ENCODE peak calls at places on chromosomes 12 and 14, in nine cellular contexts. E is GM12891; R is T-helper 1 cell; T is NCI-H345; Y is immature natural killer cell; G is DMS153; M is progenitor cell of endocrine pancreas; J is CD8-positive, alpha-beta T cell; W is activated T-helper 1 cell treated with Interleukin-2 at 50 U/mL for 16 hours. S is an unnamed sample.

GRCh38 chr12:84911331-84912190 is 1.0 kb downstream of the SLC6A15 start:
- DNase-seq in E (peak), R (no peak), T (peak), Y (no peak), G (peak), M (peak), J (peak), W (no peak), S (peak)

GRCh38 chr12:115946867-115947695 is 330.4 kb downstream of the MED13L start:
- DNase-seq in E (no peak), R (no peak), T (no peak), Y (no peak), G (no peak), M (no peak), J (no peak), W (no peak), S (no peak)

GRCh38 chr14:102540310-102541028 is 30.9 kb upstream of the ANKRD9 start:
- DNase-seq in E (no peak), R (no peak), T (peak), Y (no peak), G (peak), M (no peak), J (no peak), W (no peak), S (peak)

GRCh38 chr14:35159742-35160409 is 37.5 kb downstream of the PRORP start:
- DNase-seq in E (no peak), R (no peak), T (no peak), Y (no peak), G (no peak), M (no peak), J (no peak), W (no peak), S (no peak)

GRCh38 chr12:27981874-27982273 is 9.3 kb upstream of the PTHLH start:
- DNase-seq in E (no peak), R (no peak), T (no peak), Y (no peak), G (no peak), M (no peak), J (no peak), W (no peak), S (no peak)

GRCh38 chr12:11576104-11576503 is 73.4 kb upstream of the ETV6 start:
- DNase-seq in E (no peak), R (no peak), T (no peak), Y (no peak), G (no peak), M (no peak), J (no peak), W (no peak), S (no peak)

GRCh38 chr12:597926-598568 is 65.2 kb downstream of the NINJ2 start:
- DNase-seq in E (no peak), R (no peak), T (no peak), Y (no peak), G (no peak), M (no peak), J (no peak), W (no peak), S (no peak)

GRCh38 chr12:107152331-107152730 is 59.0 kb upstream of the CRY1 start:
- DNase-seq in E (no peak), R (no peak), T (no peak), Y (no peak), G (no peak), M (no peak), J (no peak), W (no peak), S (no peak)

GRCh38 chr14:69005432-69006148 is 26.5 kb upstream of the ACTN1 start:
- DNase-seq in E (no peak), R (no peak), T (peak), Y (no peak), G (peak), M (no peak), J (no peak), W (no peak), S (no peak)

GRCh38 chr12:9096563-9097176 is 19.0 kb downstream of the A2M start:
- DNase-seq in E (no peak), R (no peak), T (no peak), Y (no peak), G (no peak), M (no peak), J (no peak), W (no peak), S (no peak)

GRCh38 chr12:54162741-54163140 is 26.0 kb downstream of the SMUG1 start:
- DNase-seq in E (no peak), R (no peak), T (peak), Y (no peak), G (no peak), M (no peak), J (no peak), W (no peak), S (peak)

GRCh38 chr12:16359512-16360491 is 12.4 kb downstream of the MGST1 start:
- DNase-seq in E (no peak), R (no peak), T (peak), Y (no peak), G (no peak), M (peak), J (no peak), W (no peak), S (no peak)

GRCh38 chr12:96170328-96170727 is 23.8 kb upstream of the ELK3 start:
- DNase-seq in E (no peak), R (no peak), T (no peak), Y (no peak), G (no peak), M (no peak), J (no peak), W (no peak), S (peak)

GRCh38 chr12:9331218-9331626 is 123.0 kb upstream of the PZP start:
- DNase-seq in E (peak), R (peak), T (peak), Y (peak), G (no peak), M (peak), J (peak), W (peak), S (peak)

GRCh38 chr12:1474059-1474537 is 120.3 kb downstream of the FBXL14 start:
- DNase-seq in E (no peak), R (no peak), T (peak), Y (no peak), G (peak), M (no peak), J (no peak), W (no peak), S (no peak)

GRCh38 chr14:102120888-102121287 is 18.8 kb upstream of the WDR20 start:
- DNase-seq in E (no peak), R (no peak), T (no peak), Y (no peak), G (no peak), M (no peak), J (no peak), W (no peak), S (no peak)

GRCh38 chr14:26841920-26842741 is 244.3 kb upstream of the NOVA1 start:
- DNase-seq in E (no peak), R (no peak), T (peak), Y (no peak), G (no peak), M (no peak), J (no peak), W (no peak), S (no peak)

GRCh38 chr12:21894792-21895392 is 46.3 kb downstream of the ABCC9 start:
- DNase-seq in E (no peak), R (no peak), T (no peak), Y (no peak), G (no peak), M (no peak), J (no peak), W (no peak), S (no peak)

S was measured in NCI-H1436.